ENCODE peak calls at places on chromosome 18, in seven cellular contexts. One of them, this sample, is unnamed.

GRCh38 chr18:33560686-33561370 is 17.2 kb upstream of the ASXL3 start:
- DNase-seq in GM12878: peak
- DNase-seq in HepG2: peak
- DNase-seq in K562: no peak
- DNase-seq in HCT116: no peak
- DNase-seq in H1: no peak
- DNase-seq in SK-N-SH: peak
- DNase-seq in this sample: no peak

GRCh38 chr18:37389684-37390368 is 175.8 kb downstream of the CELF4 start:
- DNase-seq in GM12878: no peak
- DNase-seq in HepG2: no peak
- DNase-seq in K562: no peak
- DNase-seq in HCT116: no peak
- DNase-seq in H1: no peak
- DNase-seq in SK-N-SH: no peak
- DNase-seq in this sample: no peak

GRCh38 chr18:9337875-9338274 is 3.3 kb downstream of the TWSG1 start:
- DNase-seq in GM12878: peak
- DNase-seq in HepG2: no peak
- DNase-seq in K562: peak
- DNase-seq in HCT116: no peak
- DNase-seq in H1: no peak
- DNase-seq in SK-N-SH: no peak
- DNase-seq in this sample: no peak

GRCh38 chr18:26453370-26454030 is 94.9 kb downstream of the KCTD1 start:
- DNase-seq in GM12878: no peak
- DNase-seq in HepG2: no peak
- DNase-seq in K562: no peak
- DNase-seq in HCT116: no peak
- DNase-seq in H1: no peak
- DNase-seq in SK-N-SH: peak
- DNase-seq in this sample: no peak

GRCh38 chr18:8238507-8238906 is 370.7 kb upstream of the RAB12 start:
- DNase-seq in GM12878: no peak
- DNase-seq in HepG2: peak
- DNase-seq in K562: no peak
- DNase-seq in HCT116: no peak
- DNase-seq in H1: no peak
- DNase-seq in SK-N-SH: no peak
- DNase-seq in this sample: no peak

GRCh38 chr18:22167091-22167470 is 2.3 kb upstream of the GATA6 start:
- DNase-seq in GM12878: no peak
- DNase-seq in HepG2: no peak
- DNase-seq in K562: no peak
- DNase-seq in HCT116: no peak
- DNase-seq in H1: no peak
- DNase-seq in SK-N-SH: no peak
- DNase-seq in this sample: no peak

GRCh38 chr18:48815581-48816324 is 135.0 kb downstream of the SMAD7 start:
- DNase-seq in GM12878: no peak
- DNase-seq in HepG2: no peak
- DNase-seq in K562: no peak
- DNase-seq in HCT116: no peak
- DNase-seq in H1: no peak
- DNase-seq in SK-N-SH: no peak
- DNase-seq in this sample: no peak

GRCh38 chr18:51135795-51136194 is 61.7 kb downstream of the MEX3C start:
- DNase-seq in GM12878: no peak
- DNase-seq in HepG2: peak
- DNase-seq in K562: no peak
- DNase-seq in HCT116: peak
- DNase-seq in H1: no peak
- DNase-seq in SK-N-SH: no peak
- DNase-seq in this sample: peak

GRCh38 chr18:13359195-13359594 is 140.6 kb downstream of the LDLRAD4 start:
- DNase-seq in GM12878: no peak
- DNase-seq in HepG2: no peak
- DNase-seq in K562: no peak
- DNase-seq in HCT116: no peak
- DNase-seq in H1: no peak
- DNase-seq in SK-N-SH: no peak
- DNase-seq in this sample: no peak

GRCh38 chr18:35797961-35798360 is 174.5 kb upstream of the RMP24 start:
- DNase-seq in GM12878: no peak
- DNase-seq in HepG2: no peak
- DNase-seq in K562: no peak
- DNase-seq in HCT116: no peak
- DNase-seq in H1: no peak
- DNase-seq in SK-N-SH: no peak
- DNase-seq in this sample: no peak

GRCh38 chr18:22110482-22110924 is 58.9 kb upstream of the GATA6 start:
- DNase-seq in GM12878: no peak
- DNase-seq in HepG2: no peak
- DNase-seq in K562: peak
- DNase-seq in HCT116: no peak
- DNase-seq in H1: no peak
- DNase-seq in SK-N-SH: no peak
- DNase-seq in this sample: no peak

GRCh38 chr18:9521770-9522169 is 46.5 kb downstream of the RALBP1 start:
- DNase-seq in GM12878: no peak
- DNase-seq in HepG2: peak
- DNase-seq in K562: no peak
- DNase-seq in HCT116: no peak
- DNase-seq in H1: no peak
- DNase-seq in SK-N-SH: no peak
- DNase-seq in this sample: no peak

GRCh38 chr18:45755936-45756335 is 32.0 kb downstream of the SLC14A1 start:
- DNase-seq in GM12878: no peak
- DNase-seq in HepG2: no peak
- DNase-seq in K562: no peak
- DNase-seq in HCT116: no peak
- DNase-seq in H1: no peak
- DNase-seq in SK-N-SH: no peak
- DNase-seq in this sample: no peak

GRCh38 chr18:12593861-12594260 is 64.0 kb downstream of the SPIRE1 start:
- DNase-seq in GM12878: no peak
- DNase-seq in HepG2: no peak
- DNase-seq in K562: no peak
- DNase-seq in HCT116: no peak
- DNase-seq in H1: no peak
- DNase-seq in SK-N-SH: no peak
- DNase-seq in this sample: no peak

GRCh38 chr18:14104906-14105748 is 27.1 kb downstream of the ZNF519 start:
- DNase-seq in GM12878: no peak
- DNase-seq in HepG2: peak
- DNase-seq in K562: no peak
- DNase-seq in HCT116: no peak
- DNase-seq in H1: no peak
- DNase-seq in SK-N-SH: no peak
- DNase-seq in this sample: no peak

GRCh38 chr18:35851286-35851967 is 121.1 kb upstream of the RMP24 start:
- DNase-seq in GM12878: no peak
- DNase-seq in HepG2: no peak
- DNase-seq in K562: no peak
- DNase-seq in HCT116: no peak
- DNase-seq in H1: peak
- DNase-seq in SK-N-SH: no peak
- DNase-seq in this sample: no peak

GRCh38 chr18:56307771-56308170 is 330.6 kb downstream of the TXNL1 start:
- DNase-seq in GM12878: no peak
- DNase-seq in HepG2: no peak
- DNase-seq in K562: no peak
- DNase-seq in HCT116: no peak
- DNase-seq in H1: no peak
- DNase-seq in SK-N-SH: no peak
- DNase-seq in this sample: no peak

GRCh38 chr18:56306793-56307192 is 331.6 kb downstream of the TXNL1 start:
- DNase-seq in GM12878: no peak
- DNase-seq in HepG2: no peak
- DNase-seq in K562: no peak
- DNase-seq in HCT116: no peak
- DNase-seq in H1: no peak
- DNase-seq in SK-N-SH: no peak
- DNase-seq in this sample: no peak

GRCh38 chr18:56307354-56307753 is 331.0 kb downstream of the TXNL1 start:
- DNase-seq in GM12878: no peak
- DNase-seq in HepG2: no peak
- DNase-seq in K562: no peak
- DNase-seq in HCT116: no peak
- DNase-seq in H1: no peak
- DNase-seq in SK-N-SH: no peak
- DNase-seq in this sample: no peak

GRCh38 chr18:56312554-56312953 is 325.8 kb downstream of the TXNL1 start:
- DNase-seq in GM12878: no peak
- DNase-seq in HepG2: no peak
- DNase-seq in K562: no peak
- DNase-seq in HCT116: no peak
- DNase-seq in H1: no peak
- DNase-seq in SK-N-SH: no peak
- DNase-seq in this sample: no peak

GRCh38 chr18:56309104-56309503 is 329.3 kb downstream of the TXNL1 start:
- DNase-seq in GM12878: no peak
- DNase-seq in HepG2: no peak
- DNase-seq in K562: no peak
- DNase-seq in HCT116: no peak
- DNase-seq in H1: no peak
- DNase-seq in SK-N-SH: no peak
- DNase-seq in this sample: no peak
- TF ChIP-seq JUND in GM12878: no peak
- TF ChIP-seq JUND in HepG2: no peak
- TF ChIP-seq JUND in K562: no peak
- TF ChIP-seq JUND in HCT116: no peak
- TF ChIP-seq JUND in H1: no peak
- TF ChIP-seq JUND in SK-N-SH: no peak
- TF ChIP-seq JUND in this sample: no peak

GRCh38 chr18:42192251-42193248 is 237.5 kb downstream of the PIK3C3 start:
- DNase-seq in GM12878: no peak
- DNase-seq in HepG2: peak
- DNase-seq in K562: no peak
- DNase-seq in HCT116: no peak
- DNase-seq in H1: no peak
- DNase-seq in SK-N-SH: peak
- DNase-seq in this sample: no peak

GRCh38 chr18:42201137-42201536 is 246.1 kb downstream of the PIK3C3 start:
- DNase-seq in GM12878: no peak
- DNase-seq in HepG2: no peak
- DNase-seq in K562: no peak
- DNase-seq in HCT116: no peak
- DNase-seq in H1: no peak
- DNase-seq in SK-N-SH: no peak
- DNase-seq in this sample: no peak

DNA sequence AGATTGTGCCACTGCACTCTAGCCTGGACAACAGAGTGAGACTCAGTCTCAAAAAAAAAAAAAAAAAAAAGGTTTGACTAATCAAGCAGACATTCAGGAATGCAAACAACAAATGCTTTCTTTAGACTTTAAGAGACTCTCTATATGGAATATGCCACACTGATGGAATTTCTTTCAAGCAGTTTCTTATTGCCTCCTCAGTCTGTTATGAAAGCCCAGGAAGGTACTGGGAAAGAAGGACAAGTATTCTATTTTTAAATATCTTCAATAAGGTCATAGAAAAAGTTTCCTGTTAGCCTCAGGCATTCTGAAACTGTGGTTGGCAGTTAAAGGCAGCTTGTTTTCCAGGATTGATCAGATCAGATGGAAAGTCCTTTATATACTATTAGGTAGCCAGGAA is 241.6 kb downstream of the PIK3C3 start:
- DNase-seq in GM12878: no peak
- DNase-seq in HepG2: no peak
- DNase-seq in K562: no peak
- DNase-seq in HCT116: no peak
- DNase-seq in H1: no peak
- DNase-seq in SK-N-SH: no peak
- DNase-seq in this sample: no peak
- TF ChIP-seq JUND in GM12878: no peak
- TF ChIP-seq JUND in HepG2: no peak
- TF ChIP-seq JUND in K562: no peak
- TF ChIP-seq JUND in HCT116: no peak
- TF ChIP-seq JUND in H1: no peak
- TF ChIP-seq JUND in SK-N-SH: no peak
- TF ChIP-seq JUND in this sample: no peak

DNA sequence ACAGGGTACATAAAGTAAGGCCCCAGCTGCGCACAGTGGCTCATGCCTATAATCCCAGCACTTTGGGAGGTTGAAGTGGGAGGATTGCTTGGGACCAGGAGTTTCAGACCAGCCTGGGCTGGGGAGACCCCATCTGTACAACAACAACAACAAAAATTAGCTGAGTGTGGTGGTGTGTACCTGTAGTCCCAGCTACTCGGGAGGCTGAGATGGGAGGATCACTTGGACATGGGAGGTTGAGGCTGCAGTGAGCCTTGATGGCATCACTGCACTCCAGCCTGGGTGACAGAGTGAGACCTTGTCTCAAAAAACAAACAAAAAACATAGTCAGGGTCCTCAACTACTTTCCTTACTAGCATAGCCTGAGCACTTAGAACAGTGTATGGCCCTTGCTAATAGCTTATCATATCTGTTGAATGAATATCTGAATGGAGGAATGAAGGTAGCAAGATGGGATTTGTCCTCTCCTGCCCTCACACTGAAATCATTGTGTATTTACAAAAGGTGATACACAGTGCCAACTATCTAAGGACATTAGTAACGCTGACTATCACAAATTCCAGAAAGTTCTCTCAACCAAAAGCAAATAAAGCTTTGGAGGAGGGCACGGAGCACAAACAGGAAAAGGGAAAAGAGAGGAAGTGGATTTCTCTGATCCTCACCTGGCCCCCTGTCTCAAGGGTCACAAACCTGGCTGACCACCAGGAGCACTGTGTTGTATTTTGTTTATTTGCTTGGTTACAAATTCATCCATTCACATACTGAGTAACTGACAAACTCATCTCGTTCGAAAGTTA is 38.1 kb downstream of the L3MBTL4 start:
- DNase-seq in GM12878: no peak
- DNase-seq in HepG2: peak
- DNase-seq in K562: no peak
- DNase-seq in HCT116: no peak
- DNase-seq in H1: no peak
- DNase-seq in SK-N-SH: no peak
- DNase-seq in this sample: no peak
- TF ChIP-seq JUND in GM12878: no peak
- TF ChIP-seq JUND in HepG2: no peak
- TF ChIP-seq JUND in K562: no peak
- TF ChIP-seq JUND in HCT116: no peak
- TF ChIP-seq JUND in H1: no peak
- TF ChIP-seq JUND in SK-N-SH: no peak
- TF ChIP-seq JUND in this sample: no peak

DNA sequence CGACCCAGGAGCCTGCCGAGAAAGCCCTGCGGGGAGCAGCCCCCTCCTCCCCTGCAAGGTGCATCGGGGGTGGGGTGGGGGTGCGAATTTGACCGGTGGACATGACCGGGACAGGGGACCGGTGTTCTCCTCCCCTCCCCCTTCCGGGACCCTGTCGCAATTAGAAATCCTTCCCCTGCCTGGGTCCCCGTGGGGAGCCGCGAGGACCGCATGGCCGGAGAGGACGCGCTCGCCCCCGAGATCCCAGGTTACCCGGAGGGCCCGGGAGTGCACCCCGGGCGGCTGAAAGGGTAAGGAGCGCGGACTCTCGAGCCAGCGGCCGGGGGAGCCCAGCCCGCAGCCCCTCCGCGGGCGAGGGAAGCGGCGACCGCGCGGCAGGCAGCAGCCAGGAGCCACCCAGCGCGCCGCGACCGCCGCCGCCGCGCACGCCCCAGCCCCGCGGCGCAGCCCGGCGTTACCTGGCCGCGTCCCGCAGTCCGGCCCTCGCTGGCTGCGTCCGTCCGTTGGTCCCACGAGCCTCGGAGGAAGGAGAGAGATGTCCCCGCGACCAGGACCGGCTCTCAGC is 477 bp downstream of the DLGAP1 start:
- DNase-seq in GM12878: no peak
- DNase-seq in HepG2: no peak
- DNase-seq in K562: no peak
- DNase-seq in HCT116: no peak
- DNase-seq in H1: no peak
- DNase-seq in SK-N-SH: peak
- DNase-seq in this sample: no peak
- TF ChIP-seq JUND in GM12878: no peak
- TF ChIP-seq JUND in HepG2: no peak
- TF ChIP-seq JUND in K562: no peak
- TF ChIP-seq JUND in HCT116: no peak
- TF ChIP-seq JUND in H1: no peak
- TF ChIP-seq JUND in SK-N-SH: no peak
- TF ChIP-seq JUND in this sample: no peak